ENCODE peak calls at places on chromosome 3, in six cellular contexts. P, Y, H, B, M and K are unnamed samples.

GRCh38 chr3:98966862-98967554 is 65.5 kb upstream of the DCBLD2 start:
- DNase-seq in Y (no peak), H (no peak), M (no peak), P (no peak), B (no peak), K (no peak)

GRCh38 chr3:143328459-143328858 is 208.9 kb downstream of the CHST2 start:
- DNase-seq in M (no peak), B (no peak), Y (no peak), P (no peak), H (no peak), K (no peak)

GRCh38 chr3:19645093-19645492 is 288.9 kb downstream of the EFHB start:
- DNase-seq in Y (peak), P (no peak), B (no peak), M (no peak), H (no peak), K (no peak)

GRCh38 chr3:151014619-151015018 is 42.1 kb upstream of the CLRN1 start:
- DNase-seq in Y (no peak), M (no peak), P (no peak), H (no peak), B (no peak), K (no peak)

GRCh38 chr3:29156071-29156715 is 124.7 kb upstream of the RBMS3 start:
- DNase-seq in Y (no peak), H (no peak), P (no peak), M (peak), B (no peak), K (no peak)

GRCh38 chr3:139561959-139562676 is 22.6 kb upstream of the RBP1 start:
- DNase-seq in M (no peak), H (no peak), P (no peak), B (peak), Y (peak), K (no peak)

GRCh38 chr3:50124363-50125226 is 30.5 kb upstream of the SEMA3F start:
- DNase-seq in M (peak), B (no peak), Y (peak), P (no peak), H (no peak), K (no peak)

GRCh38 chr3:31341130-31341529 is 191.6 kb upstream of the STT3B start:
- DNase-seq in H (no peak), B (peak), Y (no peak), P (no peak), M (no peak), K (no peak)

GRCh38 chr3:114510201-114510600 is 216.4 kb downstream of the TIGIT start:
- DNase-seq in P (no peak), Y (no peak), B (no peak), M (no peak), H (no peak), K (no peak)